ENCODE peak calls at places on chromosomes 7 and 10, in six cellular contexts. One of them, this sample, is unnamed.

GRCh38 chr7:17849504-17849903 is 90.8 kb downstream of the SNX13 start:
- DNase-seq in K562: no peak
- DNase-seq in DND-41: no peak
- DNase-seq in neural progenitor cell: no peak
- DNase-seq in IMR-90: peak; percentile 64
- DNase-seq in fibroblast of lung: peak; percentile 88
- DNase-seq in this sample: no peak

GRCh38 chr7:14717711-14718304 is 184.7 kb downstream of the DGKB start:
- DNase-seq in K562: no peak
- DNase-seq in DND-41: no peak
- DNase-seq in neural progenitor cell: peak; percentile 19
- DNase-seq in IMR-90: peak; percentile 13
- DNase-seq in fibroblast of lung: peak; percentile 5
- DNase-seq in this sample: peak; percentile 49

GRCh38 chr10:94066411-94066810 is 72.7 kb downstream of the PLCE1 start:
- DNase-seq in K562: peak; percentile 11
- DNase-seq in DND-41: peak; percentile 25
- DNase-seq in neural progenitor cell: peak; percentile 77
- DNase-seq in IMR-90: peak; percentile 65
- DNase-seq in fibroblast of lung: peak; percentile 52
- DNase-seq in this sample: no peak

GRCh38 chr7:13946181-13946580 is 43.3 kb downstream of the ETV1 start:
- DNase-seq in K562: no peak
- DNase-seq in DND-41: no peak
- DNase-seq in neural progenitor cell: no peak
- DNase-seq in IMR-90: peak; percentile 65
- DNase-seq in fibroblast of lung: peak; percentile 93
- DNase-seq in this sample: no peak

GRCh38 chr7:36272211-36272566 is 117.5 kb upstream of the ANLN start:
- DNase-seq in K562: no peak
- DNase-seq in DND-41: no peak
- DNase-seq in neural progenitor cell: no peak
- DNase-seq in IMR-90: no peak
- DNase-seq in fibroblast of lung: no peak
- DNase-seq in this sample: no peak

GRCh38 chr7:140260338-140260737 is 83.6 kb upstream of the KDM7A start:
- DNase-seq in K562: no peak
- DNase-seq in DND-41: no peak
- DNase-seq in neural progenitor cell: no peak
- DNase-seq in IMR-90: no peak
- DNase-seq in fibroblast of lung: no peak
- DNase-seq in this sample: no peak

GRCh38 chr7:108001759-108002725 is 919 bp downstream of the LAMB1 start:
- DNase-seq in K562: no peak
- DNase-seq in DND-41: no peak
- DNase-seq in neural progenitor cell: peak; percentile 48
- DNase-seq in IMR-90: peak; percentile 41
- DNase-seq in fibroblast of lung: peak; percentile 34
- DNase-seq in this sample: no peak

GRCh38 chr10:3698312-3698711 is 86.7 kb downstream of the KLF6 start:
- DNase-seq in K562: no peak
- DNase-seq in DND-41: no peak
- DNase-seq in neural progenitor cell: no peak
- DNase-seq in IMR-90: no peak
- DNase-seq in fibroblast of lung: no peak
- DNase-seq in this sample: no peak

GRCh38 chr7:139656387-139656786 is 121.4 kb downstream of the HIPK2 start:
- DNase-seq in K562: no peak
- DNase-seq in DND-41: no peak
- DNase-seq in neural progenitor cell: no peak
- DNase-seq in IMR-90: no peak
- DNase-seq in fibroblast of lung: peak; percentile 54
- DNase-seq in this sample: no peak

GRCh38 chr10:45675388-45675787 is 2.8 kb upstream of the ZFAND4 start:
- DNase-seq in K562: no peak
- DNase-seq in DND-41: no peak
- DNase-seq in neural progenitor cell: no peak
- DNase-seq in IMR-90: no peak
- DNase-seq in fibroblast of lung: no peak
- DNase-seq in this sample: no peak

GRCh38 chr7:114086491-114086905 is 167.7 kb upstream of the PPP1R3A start:
- DNase-seq in K562: no peak
- DNase-seq in DND-41: no peak
- DNase-seq in neural progenitor cell: peak; percentile 53
- DNase-seq in IMR-90: no peak
- DNase-seq in fibroblast of lung: peak; percentile 6
- DNase-seq in this sample: no peak

GRCh38 chr7:159070422-159071148 is 74.1 kb downstream of the VIPR2 start:
- DNase-seq in K562: no peak
- DNase-seq in DND-41: peak; percentile 54
- DNase-seq in neural progenitor cell: no peak
- DNase-seq in IMR-90: no peak
- DNase-seq in fibroblast of lung: no peak
- DNase-seq in this sample: no peak

GRCh38 chr10:131202964-131203363 is 108.6 kb downstream of the TCERG1L start:
- DNase-seq in K562: no peak
- DNase-seq in DND-41: no peak
- DNase-seq in neural progenitor cell: no peak
- DNase-seq in IMR-90: no peak
- DNase-seq in fibroblast of lung: no peak
- DNase-seq in this sample: no peak

GRCh38 chr7:131090188-131090587 is 237.5 kb upstream of the MKLN1 start:
- DNase-seq in K562: no peak
- DNase-seq in DND-41: no peak
- DNase-seq in neural progenitor cell: no peak
- DNase-seq in IMR-90: no peak
- DNase-seq in fibroblast of lung: no peak
- DNase-seq in this sample: no peak

GRCh38 chr7:5350174-5350463 is 67.4 kb downstream of the SLC29A4 start:
- DNase-seq in K562: no peak
- DNase-seq in DND-41: no peak
- DNase-seq in neural progenitor cell: no peak
- DNase-seq in IMR-90: no peak
- DNase-seq in fibroblast of lung: no peak
- DNase-seq in this sample: no peak
- H4K20me1 ChIP-seq in K562: peaks cover 7% of the 10 kb centered on the region
- H4K20me1 ChIP-seq in DND-41: peaks cover 37% of the 10 kb centered on the region
- H4K20me1 ChIP-seq in neural progenitor cell: peaks cover 64% of the 10 kb centered on the region
- H4K20me1 ChIP-seq in IMR-90: peaks cover 67% of the 10 kb centered on the region
- H4K20me1 ChIP-seq in fibroblast of lung: peaks cover 2% of the 10 kb centered on the region
- H4K20me1 ChIP-seq in this sample: peaks cover 4% of the 10 kb centered on the region

DNA sequence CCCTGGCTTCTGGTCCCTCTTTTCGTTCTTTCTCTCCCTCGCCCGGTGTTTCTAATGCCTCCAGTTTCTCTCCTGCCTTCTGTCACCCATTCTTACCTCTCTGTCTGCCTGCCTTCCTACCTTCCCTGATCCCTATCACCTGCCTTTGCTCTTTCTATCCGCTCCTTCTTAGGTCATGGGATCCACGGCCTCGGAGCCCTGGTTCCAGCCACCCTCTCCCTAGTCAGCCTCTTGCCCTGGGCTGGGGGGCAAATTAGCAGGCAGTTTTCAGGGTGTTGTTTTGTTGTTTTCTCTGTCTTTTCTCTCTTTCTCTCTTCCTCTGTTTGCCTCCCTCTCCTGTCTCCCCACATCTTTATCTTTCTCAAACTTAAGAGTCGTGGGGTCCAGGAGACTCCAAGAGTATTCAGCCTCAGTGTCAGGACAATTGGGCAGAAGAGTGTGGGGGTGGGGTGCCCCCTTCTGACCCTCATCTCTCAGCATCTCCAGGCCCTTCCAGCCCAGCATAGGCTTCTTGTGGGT is 1.1 kb downstream of the PAX2 start:
- DNase-seq in K562: no peak
- DNase-seq in DND-41: no peak
- DNase-seq in neural progenitor cell: no peak
- DNase-seq in IMR-90: no peak
- DNase-seq in fibroblast of lung: no peak
- DNase-seq in this sample: no peak
- H3K4me1 ChIP-seq in K562: no peaks in the 10 kb centered on the region
- H3K4me1 ChIP-seq in DND-41: no peaks in the 10 kb centered on the region
- H3K4me1 ChIP-seq in neural progenitor cell: peaks cover 70% of the 10 kb centered on the region
- H3K4me1 ChIP-seq in IMR-90: no peaks in the 10 kb centered on the region
- H3K4me1 ChIP-seq in fibroblast of lung: no peaks in the 10 kb centered on the region
- H3K4me1 ChIP-seq in this sample: no peaks in the 10 kb centered on the region

DNA sequence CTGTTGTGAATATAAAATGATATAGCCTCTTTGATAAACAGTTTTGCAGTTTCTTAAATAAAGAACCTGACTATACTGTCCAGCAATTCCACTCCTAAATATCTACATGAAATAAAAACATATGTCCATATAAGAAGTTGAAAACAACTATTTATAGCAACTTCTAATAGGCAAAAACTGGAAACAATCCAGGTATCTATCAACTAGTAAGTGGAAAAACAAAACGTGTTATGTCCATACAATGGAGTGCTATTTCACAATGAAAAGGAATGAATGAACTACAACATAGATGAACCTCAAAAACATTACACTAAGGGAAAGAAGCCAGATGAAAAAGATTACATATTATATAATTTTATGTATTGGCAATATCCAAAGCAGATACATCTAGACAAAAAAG is 268.9 kb downstream of the CSTF2T start:
- DNase-seq in K562: no peak
- DNase-seq in DND-41: no peak
- DNase-seq in neural progenitor cell: no peak
- DNase-seq in IMR-90: no peak
- DNase-seq in fibroblast of lung: no peak
- DNase-seq in this sample: no peak
- H4K20me1 ChIP-seq in K562: no peaks in the 10 kb centered on the region
- H4K20me1 ChIP-seq in DND-41: no peaks in the 10 kb centered on the region
- H4K20me1 ChIP-seq in neural progenitor cell: no peaks in the 10 kb centered on the region
- H4K20me1 ChIP-seq in IMR-90: no peaks in the 10 kb centered on the region
- H4K20me1 ChIP-seq in fibroblast of lung: no peaks in the 10 kb centered on the region
- H4K20me1 ChIP-seq in this sample: no peaks in the 10 kb centered on the region

GRCh38 chr7:111986601-111987000 is 219.6 kb downstream of the DOCK4 start:
- DNase-seq in K562: no peak
- DNase-seq in DND-41: no peak
- DNase-seq in neural progenitor cell: no peak
- DNase-seq in IMR-90: no peak
- DNase-seq in fibroblast of lung: peak; percentile 15
- DNase-seq in this sample: no peak

GRCh38 chr7:111990597-111990996 is 215.6 kb downstream of the DOCK4 start:
- DNase-seq in K562: no peak
- DNase-seq in DND-41: no peak
- DNase-seq in neural progenitor cell: peak; percentile 37
- DNase-seq in IMR-90: no peak
- DNase-seq in fibroblast of lung: no peak
- DNase-seq in this sample: no peak

GRCh38 chr7:111982804-111983203 is 223.4 kb downstream of the DOCK4 start:
- DNase-seq in K562: no peak
- DNase-seq in DND-41: no peak
- DNase-seq in neural progenitor cell: no peak
- DNase-seq in IMR-90: peak; percentile 74
- DNase-seq in fibroblast of lung: peak; percentile 63
- DNase-seq in this sample: no peak

GRCh38 chr7:111985802-111986201 is 220.4 kb downstream of the DOCK4 start:
- DNase-seq in K562: no peak
- DNase-seq in DND-41: no peak
- DNase-seq in neural progenitor cell: no peak
- DNase-seq in IMR-90: no peak
- DNase-seq in fibroblast of lung: no peak
- DNase-seq in this sample: no peak

DNA sequence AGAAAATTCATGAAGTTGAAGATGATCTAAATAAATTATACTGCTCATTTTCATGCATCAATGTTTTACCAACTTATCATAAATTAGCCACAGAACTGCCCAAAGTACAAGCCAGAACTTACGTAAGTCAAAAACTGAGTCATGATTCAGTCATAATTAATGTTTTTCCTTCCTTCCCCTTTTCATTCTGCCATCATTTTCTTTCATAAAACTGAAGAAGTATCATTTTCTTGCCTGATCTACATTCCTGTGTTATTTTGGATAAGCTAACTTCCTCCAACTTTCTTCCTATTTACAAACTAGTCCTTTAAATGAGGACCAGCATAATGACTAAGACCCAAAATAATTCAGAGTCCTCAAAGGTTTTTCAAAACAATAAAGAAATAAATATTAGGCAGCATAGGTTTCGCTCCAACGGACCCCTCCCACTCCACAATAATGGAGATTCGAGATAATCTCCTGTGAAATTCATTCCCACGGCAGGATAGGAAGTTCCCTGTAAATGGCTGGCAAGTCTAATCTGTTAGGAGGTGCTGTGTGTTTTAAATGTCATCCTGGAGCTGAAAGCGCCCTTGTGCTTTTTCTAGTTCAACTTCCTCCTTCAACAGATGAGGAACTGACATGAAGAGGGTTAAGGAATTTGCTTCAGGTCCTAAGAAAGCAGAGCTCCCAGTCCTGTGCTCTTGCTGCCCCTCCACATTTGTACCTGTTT is 218.9 kb downstream of the DOCK4 start:
- DNase-seq in K562: no peak
- DNase-seq in DND-41: no peak
- DNase-seq in neural progenitor cell: no peak
- DNase-seq in IMR-90: peak; percentile 71
- DNase-seq in fibroblast of lung: peak; percentile 65
- DNase-seq in this sample: no peak
- H3K4me1 ChIP-seq in K562: no peaks in the 10 kb centered on the region
- H3K4me1 ChIP-seq in DND-41: no peaks in the 10 kb centered on the region
- H3K4me1 ChIP-seq in neural progenitor cell: peaks cover 14% of the 10 kb centered on the region
- H3K4me1 ChIP-seq in IMR-90: peaks cover 3% of the 10 kb centered on the region
- H3K4me1 ChIP-seq in fibroblast of lung: peaks cover 5% of the 10 kb centered on the region
- H3K4me1 ChIP-seq in this sample: no peaks in the 10 kb centered on the region

DNA sequence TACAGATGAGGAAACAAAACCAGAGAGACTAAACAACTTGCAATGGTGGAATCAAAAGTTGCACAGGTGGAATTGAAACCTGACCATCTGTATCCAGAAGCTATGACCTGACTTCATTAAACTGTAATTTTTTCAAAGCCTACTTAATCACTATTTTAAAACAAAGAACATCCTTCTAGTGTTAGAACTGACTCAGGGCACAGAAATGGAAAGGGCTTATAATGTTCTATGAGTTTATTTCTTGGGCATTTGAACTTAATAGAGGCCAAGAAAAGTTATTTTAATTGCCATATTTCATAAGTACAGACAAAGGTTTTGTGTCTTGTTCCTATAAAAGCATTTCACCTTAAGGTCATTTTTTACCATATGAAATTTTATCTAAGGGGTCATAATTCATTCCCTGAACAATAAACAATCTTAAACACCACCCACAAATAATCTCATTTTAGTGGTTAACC is 8.8 kb downstream of the ITGB1 start:
- DNase-seq in K562: no peak
- DNase-seq in DND-41: no peak
- DNase-seq in neural progenitor cell: no peak
- DNase-seq in IMR-90: no peak
- DNase-seq in fibroblast of lung: peak; percentile 54
- DNase-seq in this sample: peak; percentile 46
- H4K20me1 ChIP-seq in K562: peaks cover 16% of the 10 kb centered on the region
- H4K20me1 ChIP-seq in DND-41: peaks cover 67% of the 10 kb centered on the region
- H4K20me1 ChIP-seq in neural progenitor cell: peaks cover 48% of the 10 kb centered on the region
- H4K20me1 ChIP-seq in IMR-90: peaks cover 92% of the 10 kb centered on the region
- H4K20me1 ChIP-seq in fibroblast of lung: peaks cover 19% of the 10 kb centered on the region
- H4K20me1 ChIP-seq in this sample: peaks cover 94% of the 10 kb centered on the region

This sample was measured in Karpas-422.